ENCODE peak calls at places on chromosome 4, in nine cellular contexts. V is fibroblast of mammary gland, A is fibroblast of the aortic adventitia, I is heart left ventricle, R is transverse colon, O is OCI-LY7, L is adrenal gland, S is endodermal cell, P is cardiac muscle cell. D is an unnamed sample.

GRCh38 chr4:150044517-150044916 is 33.7 kb upstream of the DCLK2 start:
- DNase-seq in V (no peak), A (no peak), I (no peak), R (no peak), O (no peak), L (no peak), S (no peak), P (no peak), D (no peak)

GRCh38 chr4:100493756-100494155 is 24.1 kb downstream of the EMCN start:
- DNase-seq in V (peak), A (peak), I (no peak), R (no peak), O (no peak), L (no peak), S (no peak), P (no peak), D (no peak)

GRCh38 chr4:158996669-158997074 is 106.2 kb upstream of the RAPGEF2 start:
- DNase-seq in V (peak), A (peak), I (no peak), R (no peak), O (no peak), L (peak), S (no peak), P (no peak), D (no peak)

GRCh38 chr4:62670509-62670908 is 1470.4 kb downstream of the ADGRL3 start:
- DNase-seq in V (no peak), A (no peak), I (peak), R (no peak), O (no peak), L (no peak), S (no peak), P (peak), D (no peak)

GRCh38 chr4:55005910-55006309 is 119.5 kb downstream of the KDR start:
- DNase-seq in V (no peak), A (no peak), I (no peak), R (no peak), O (no peak), L (no peak), S (no peak), P (no peak), D (no peak)

GRCh38 chr4:108900018-108900417 is 137.2 kb upstream of the ETNPPL start:
- DNase-seq in V (no peak), A (no peak), I (no peak), R (no peak), O (no peak), L (no peak), S (peak), P (peak), D (no peak)

GRCh38 chr4:158722291-158722916 is 792 bp downstream of the PPID start:
- DNase-seq in V (peak), A (peak), I (no peak), R (no peak), O (peak), L (no peak), S (peak), P (peak), D (no peak)

GRCh38 chr4:184472540-184473264 is 1.6 kb downstream of the IRF2 start:
- DNase-seq in V (peak), A (peak), I (peak), R (peak), O (peak), L (peak), S (peak), P (peak), D (peak)

GRCh38 chr4:104416725-104417363 is 77.8 kb downstream of the CXXC4 start:
- DNase-seq in V (no peak), A (no peak), I (no peak), R (peak), O (no peak), L (no peak), S (peak), P (no peak), D (no peak)

GRCh38 chr4:37827802-37828321 is 1.4 kb downstream of the PGM2 start:
- DNase-seq in V (peak), A (peak), I (no peak), R (no peak), O (no peak), L (no peak), S (no peak), P (no peak), D (no peak)

GRCh38 chr4:51843309-51844156 is 580 bp downstream of the DCUN1D4 start:
- DNase-seq in V (peak), A (peak), I (peak), R (peak), O (no peak), L (peak), S (peak), P (peak), D (peak)

GRCh38 chr4:154332681-154333421 is 158.7 kb downstream of the DCHS2 start:
- DNase-seq in V (peak), A (no peak), I (no peak), R (peak), O (no peak), L (peak), S (peak), P (peak), D (peak)

GRCh38 chr4:55318135-55318534 is 27.9 kb upstream of the SRD5A3 start:
- DNase-seq in V (peak), A (peak), I (no peak), R (no peak), O (no peak), L (no peak), S (no peak), P (no peak), D (no peak)

GRCh38 chr4:2244947-2245786 is 3.2 kb upstream of the HAUS3 start:
- DNase-seq in V (no peak), A (no peak), I (no peak), R (no peak), O (no peak), L (no peak), S (peak), P (no peak), D (no peak)

GRCh38 chr4:69610484-69610883 is 29.0 kb downstream of the UGT2A2 start:
- DNase-seq in V (no peak), A (no peak), I (no peak), R (no peak), O (no peak), L (no peak), S (no peak), P (no peak), D (no peak)

GRCh38 chr4:82429728-82430192 is 502 bp downstream of the HNRNPDL start:
- DNase-seq in V (peak), A (no peak), I (no peak), R (no peak), O (no peak), L (no peak), S (no peak), P (peak), D (peak)

GRCh38 chr4:183333202-183333601 is 11.0 kb upstream of the CLDN24 start:
- DNase-seq in V (no peak), A (no peak), I (no peak), R (no peak), O (no peak), L (no peak), S (no peak), P (no peak), D (no peak)

GRCh38 chr4:54390670-54391069 is 161.6 kb downstream of the PDGFRA start:
- DNase-seq in V (no peak), A (no peak), I (no peak), R (no peak), O (no peak), L (no peak), S (no peak), P (no peak), D (no peak)

GRCh38 chr4:174012135-174012923 is 271.1 kb downstream of the FBXO8 start:
- DNase-seq in V (no peak), A (no peak), I (no peak), R (no peak), O (no peak), L (no peak), S (no peak), P (no peak), D (no peak)

GRCh38 chr4:70747874-70748273 is 26.1 kb downstream of the RUFY3 start:
- DNase-seq in V (peak), A (peak), I (no peak), R (no peak), O (no peak), L (no peak), S (no peak), P (no peak), D (no peak)

GRCh38 chr4:99841143-99841542 is 24.5 kb downstream of the DAPP1 start:
- DNase-seq in V (no peak), A (no peak), I (no peak), R (no peak), O (no peak), L (no peak), S (no peak), P (no peak), D (no peak)

GRCh38 chr4:85792576-85792975 is 317.6 kb downstream of the ARHGAP24 start:
- DNase-seq in V (no peak), A (peak), I (no peak), R (no peak), O (no peak), L (no peak), S (no peak), P (no peak), D (no peak)

GRCh38 chr4:76601791-76602190 is 166.8 kb downstream of the SHROOM3 start:
- DNase-seq in V (peak), A (peak), I (no peak), R (no peak), O (no peak), L (no peak), S (no peak), P (no peak), D (no peak)

GRCh38 chr4:141849367-141849766 is 213.0 kb downstream of the IL15 start:
- DNase-seq in V (no peak), A (no peak), I (no peak), R (no peak), O (no peak), L (no peak), S (no peak), P (no peak), D (no peak)

GRCh38 chr4:60846678-60847077 is 353.4 kb upstream of the ADGRL3 start:
- DNase-seq in V (no peak), A (no peak), I (no peak), R (no peak), O (no peak), L (no peak), S (no peak), P (no peak), D (no peak)

GRCh38 chr4:184163813-184164212 is 53.9 kb downstream of the ENPP6 start:
- DNase-seq in V (peak), A (peak), I (peak), R (peak), O (peak), L (peak), S (peak), P (peak), D (no peak)

GRCh38 chr4:175330652-175331051 is 412.5 kb downstream of the ADAM29 start:
- DNase-seq in V (peak), A (peak), I (no peak), R (no peak), O (no peak), L (no peak), S (no peak), P (no peak), D (no peak)

GRCh38 chr4:55303818-55304217 is 42.2 kb upstream of the SRD5A3 start:
- DNase-seq in V (peak), A (peak), I (no peak), R (no peak), O (no peak), L (no peak), S (no peak), P (no peak), D (no peak)

GRCh38 chr4:34733185-34733916 is 1511.0 kb downstream of the ARAP2 start:
- DNase-seq in V (peak), A (no peak), I (no peak), R (no peak), O (no peak), L (no peak), S (no peak), P (no peak), D (no peak)

GRCh38 chr4:166941629-166942028 is 292.7 kb downstream of the SPOCK3 start:
- DNase-seq in V (peak), A (peak), I (no peak), R (no peak), O (no peak), L (no peak), S (no peak), P (no peak), D (no peak)

GRCh38 chr4:113064244-113064643 is 14.8 kb downstream of the ANK2 start:
- DNase-seq in V (no peak), A (no peak), I (no peak), R (no peak), O (no peak), L (no peak), S (peak), P (peak), D (no peak)

GRCh38 chr4:106273831-106274230 is 42.2 kb downstream of the TBCK start:
- DNase-seq in V (peak), A (peak), I (no peak), R (no peak), O (no peak), L (no peak), S (no peak), P (no peak), D (no peak)

GRCh38 chr4:67988986-67989385 is 25.7 kb upstream of the TMPRSS11A start:
- DNase-seq in V (peak), A (peak), I (no peak), R (no peak), O (no peak), L (no peak), S (no peak), P (no peak), D (no peak)

GRCh38 chr4:7839856-7840255 is 99.8 kb downstream of the AFAP1 start:
- DNase-seq in V (no peak), A (no peak), I (no peak), R (no peak), O (no peak), L (no peak), S (no peak), P (no peak), D (no peak)

GRCh38 chr4:126513596-126513995 is 1119.2 kb upstream of the INTU start:
- DNase-seq in V (no peak), A (no peak), I (no peak), R (no peak), O (no peak), L (no peak), S (no peak), P (peak), D (no peak)

GRCh38 chr4:110099638-110100037 is 98.8 kb downstream of the ELOVL6 start:
- DNase-seq in V (no peak), A (no peak), I (no peak), R (no peak), O (no peak), L (no peak), S (no peak), P (no peak), D (no peak)

GRCh38 chr4:7938513-7939376 is 916 bp downstream of the AFAP1 start:
- DNase-seq in V (peak), A (peak), I (peak), R (peak), O (no peak), L (peak), S (peak), P (peak), D (peak)

DNA sequence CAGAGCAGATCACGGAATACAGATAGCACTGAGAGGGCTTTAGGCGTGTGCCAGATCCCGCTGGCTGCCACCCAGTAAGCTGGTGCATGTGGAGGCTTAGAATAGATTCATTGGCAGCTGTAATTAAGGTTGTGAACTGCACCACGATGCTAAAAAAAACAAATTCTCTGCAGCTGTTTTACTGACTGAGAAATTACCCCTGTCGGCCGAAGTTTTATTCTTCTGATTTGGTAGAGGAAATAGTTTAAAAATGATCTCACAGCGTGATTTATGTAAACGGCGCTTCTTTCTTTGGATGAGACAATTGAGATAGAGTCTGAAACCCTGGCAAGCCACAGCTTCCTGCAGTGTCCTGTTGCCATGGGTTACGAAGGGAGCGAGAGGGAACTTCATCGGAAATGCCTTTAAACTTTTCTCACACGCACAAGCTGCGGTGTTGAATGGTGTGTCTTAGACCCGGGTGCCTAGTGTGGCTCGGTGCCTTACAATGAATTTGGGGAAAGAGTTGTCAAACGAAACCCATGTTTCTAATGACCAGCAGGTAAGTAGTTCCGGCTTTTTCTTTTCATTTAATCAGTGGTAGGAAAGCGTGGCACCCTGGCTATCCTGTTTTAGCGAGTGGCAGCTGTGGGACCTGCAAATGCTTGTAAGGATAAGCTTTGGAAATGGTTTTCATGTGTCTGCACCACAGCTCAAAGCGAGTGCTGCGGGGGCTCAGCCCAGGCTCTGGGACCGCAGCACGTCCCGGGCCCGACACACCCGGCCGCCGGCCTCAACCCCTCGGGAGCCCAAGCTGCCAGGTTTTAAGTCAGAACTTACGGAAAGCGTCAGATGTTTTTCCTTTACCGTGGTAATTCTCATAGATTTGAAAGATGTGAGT is 71.7 kb upstream of the HGFAC start:
- DNase-seq in V (peak), A (peak), I (peak), R (no peak), O (no peak), L (peak), S (peak), P (peak), D (no peak)
- H3K4me3 ChIP-seq in V (peak), A (peak), I (peak), R (no peak), O (no peak), L (no peak), S (no peak), P (no peak), D (no peak)

GRCh38 chr4:39045791-39046221 is 13.6 kb upstream of the TMEM156 start:
- DNase-seq in V (no peak), A (peak), I (no peak), R (no peak), O (peak), L (peak), S (no peak), P (no peak), D (no peak)

GRCh38 chr4:39046243-39046642 is 14.0 kb upstream of the TMEM156 start:
- DNase-seq in V (peak), A (peak), I (no peak), R (no peak), O (no peak), L (peak), S (no peak), P (no peak), D (no peak)

GRCh38 chr4:39044947-39045734 is 12.9 kb upstream of the TMEM156 start:
- DNase-seq in V (no peak), A (peak), I (no peak), R (no peak), O (peak), L (peak), S (peak), P (peak), D (no peak)

GRCh38 chr4:39048291-39048690 is 13.7 kb upstream of the KLHL5 start:
- DNase-seq in V (no peak), A (peak), I (no peak), R (no peak), O (peak), L (no peak), S (no peak), P (no peak), D (no peak)

GRCh38 chr4:39047691-39048090 is 14.3 kb upstream of the KLHL5 start:
- DNase-seq in V (no peak), A (peak), I (no peak), R (no peak), O (no peak), L (no peak), S (no peak), P (no peak), D (no peak)
- H3K4me3 ChIP-seq in V (no peak), A (no peak), I (no peak), R (no peak), O (no peak), L (no peak), S (no peak), P (no peak), D (no peak)

DNA sequence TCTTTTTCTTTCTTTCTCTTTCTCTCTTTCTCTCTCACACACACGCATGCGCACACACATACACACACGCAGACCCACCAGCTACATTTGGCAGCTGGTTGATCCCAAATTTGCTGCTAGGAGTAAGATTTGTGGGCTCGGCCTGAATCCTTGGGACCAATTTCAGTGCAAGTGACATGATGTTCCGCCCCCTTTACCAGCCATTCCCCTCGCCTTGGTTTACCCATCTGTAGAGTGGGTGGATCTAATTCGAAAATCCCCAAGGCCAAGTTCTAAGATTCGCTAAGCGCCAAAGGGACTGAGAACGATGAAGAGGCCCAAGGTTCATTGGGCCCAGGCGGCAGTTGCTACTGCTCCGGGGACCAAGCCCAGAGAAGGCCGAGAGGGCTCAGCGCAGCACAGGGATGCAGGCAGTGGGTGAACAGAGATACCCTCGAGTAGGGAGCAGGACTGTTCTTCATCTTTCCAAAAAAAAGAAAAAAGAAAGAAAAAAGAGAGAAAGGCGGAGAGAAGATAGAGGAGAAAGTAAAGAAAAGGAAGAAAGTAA is 5.8 kb downstream of the NKX3-2 start:
- DNase-seq in V (no peak), A (no peak), I (no peak), R (no peak), O (no peak), L (no peak), S (no peak), P (no peak), D (no peak)
- H3K4me3 ChIP-seq in V (no peak), A (no peak), I (no peak), R (no peak), O (no peak), L (no peak), S (no peak), P (no peak), D (no peak)

GRCh38 chr4:80374180-80374579 is 38.6 kb downstream of the CFAP299 start:
- DNase-seq in V (no peak), A (no peak), I (no peak), R (no peak), O (no peak), L (no peak), S (no peak), P (no peak), D (no peak)
- H3K4me3 ChIP-seq in V (no peak), A (no peak), I (no peak), R (no peak), O (no peak), L (no peak), S (no peak), P (no peak), D (no peak)

DNA sequence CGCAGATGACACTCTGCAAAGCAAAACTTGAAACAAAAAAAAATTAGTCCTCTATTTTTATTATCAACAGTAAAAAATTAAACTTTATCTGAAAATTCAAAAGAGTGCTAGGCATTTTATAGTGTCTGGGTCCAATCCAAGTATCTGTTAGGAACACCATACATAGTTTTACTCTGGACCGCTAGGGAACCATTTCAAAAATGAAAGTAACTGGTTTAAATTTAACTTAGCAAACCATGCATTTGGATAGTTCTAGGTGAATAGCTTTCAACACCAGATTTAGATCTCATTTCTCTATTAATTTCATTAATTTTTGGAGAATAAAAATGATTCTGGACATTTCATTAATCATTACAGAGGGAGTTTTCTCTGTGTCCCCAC is 1.2 kb downstream of the KLKB1 start:
- DNase-seq in V (no peak), A (no peak), I (no peak), R (no peak), O (no peak), L (no peak), S (no peak), P (no peak), D (no peak)
- H3K4me3 ChIP-seq in V (no peak), A (no peak), I (peak), R (no peak), O (no peak), L (no peak), S (no peak), P (no peak), D (peak)

D was measured in kidney.